ENCODE peak calls at places on chromosomes 4 and X, in eight cellular contexts. L is OCI-LY7, C is stomach, G is spleen, R is GM20000, W is body of pancreas, T is tibial nerve, Z is upper lobe of right lung. M is an unnamed sample.

GRCh38 chr4:128461300-128462103 is 173.9 kb upstream of the PGRMC2 start:
- DNase-seq in L (no peak), C (no peak), G (no peak), R (no peak), W (no peak), T (no peak), Z (no peak), M (no peak)

GRCh38 chr4:77740480-77740879 is 78.7 kb downstream of the CNOT6L start:
- DNase-seq in L (no peak), C (no peak), G (no peak), R (no peak), W (no peak), T (no peak), Z (no peak), M (no peak)

GRCh38 chr4:138845051-138845450 is 170.5 kb upstream of the NOCT start:
- DNase-seq in L (no peak), C (no peak), G (no peak), R (no peak), W (no peak), T (no peak), Z (no peak), M (no peak)

GRCh38 chr4:155428128-155428527 is 51.4 kb upstream of the MAP9 start:
- DNase-seq in L (no peak), C (no peak), G (no peak), R (no peak), W (no peak), T (no peak), Z (no peak), M (no peak)

GRCh38 chrX:51461053-51462050 is 35.0 kb downstream of the NUDT11 start:
- DNase-seq in L (peak; percentile 47), C (no peak), G (no peak), R (peak; percentile 6), W (no peak), T (no peak), Z (no peak), M (no peak)

GRCh38 chr4:120926358-120927025 is 4.0 kb upstream of the PRDM5 start:
- DNase-seq in L (no peak), C (no peak), G (no peak), R (no peak), W (no peak), T (no peak), Z (no peak), M (no peak)

GRCh38 chr4:3317011-3317655 is 24.3 kb downstream of the RGS12 start:
- DNase-seq in L (no peak), C (peak; percentile 22), G (peak; percentile 69), R (no peak), W (peak; percentile 9), T (no peak), Z (peak; percentile 61), M (no peak)

GRCh38 chr4:109290918-109291317 is 11.5 kb downstream of the COL25A1 start:
- DNase-seq in L (no peak), C (no peak), G (no peak), R (no peak), W (no peak), T (no peak), Z (no peak), M (no peak)

GRCh38 chrX:79325263-79325958 is 41.7 kb downstream of the ITM2A start:
- DNase-seq in L (no peak), C (no peak), G (peak; percentile 37), R (no peak), W (no peak), T (no peak), Z (no peak), M (peak; percentile 36)

GRCh38 chr4:126395661-126396060 is 1080.9 kb downstream of the FAT4 start:
- DNase-seq in L (no peak), C (no peak), G (no peak), R (no peak), W (no peak), T (no peak), Z (no peak), M (no peak)

GRCh38 chrX:143580266-143580665 is 55.6 kb downstream of the SLITRK4 start:
- DNase-seq in L (peak; percentile 5), C (no peak), G (no peak), R (no peak), W (peak; percentile 20), T (no peak), Z (no peak), M (no peak)

GRCh38 chr4:1375761-1376322 is 28.8 kb downstream of the UVSSA start:
- DNase-seq in L (no peak), C (no peak), G (peak; percentile 59), R (no peak), W (peak; percentile 9), T (no peak), Z (no peak), M (peak; percentile 5)

GRCh38 chrX:102712216-102712966 is at the start of gene GPRASP2:
- DNase-seq in L (no peak), C (peak; percentile 48), G (peak; percentile 84), R (no peak), W (peak; percentile 48), T (no peak), Z (peak; percentile 76), M (no peak)

GRCh38 chrX:12965390-12965940 is 9.4 kb upstream of the TMSB4X start:
- DNase-seq in L (no peak), C (no peak), G (no peak), R (no peak), W (no peak), T (no peak), Z (no peak), M (no peak)

GRCh38 chrX:12962041-12962504 is 12.8 kb upstream of the TMSB4X start:
- DNase-seq in L (no peak), C (no peak), G (no peak), R (no peak), W (no peak), T (no peak), Z (no peak), M (no peak)

GRCh38 chrX:12958461-12958860 is 16.4 kb upstream of the TMSB4X start:
- DNase-seq in L (peak; percentile 61), C (no peak), G (no peak), R (no peak), W (no peak), T (no peak), Z (no peak), M (no peak)

GRCh38 chrX:12958059-12958458 is 16.9 kb upstream of the TMSB4X start:
- DNase-seq in L (no peak), C (no peak), G (no peak), R (no peak), W (no peak), T (no peak), Z (no peak), M (no peak)

GRCh38 chrX:12961191-12961718 is 13.7 kb upstream of the TMSB4X start:
- DNase-seq in L (no peak), C (no peak), G (no peak), R (no peak), W (no peak), T (no peak), Z (no peak), M (no peak)
- TF ChIP-seq CTCF in L (no peak), C (no peak), G (peak; percentile 9), R (no peak), W (no peak), T (no peak), Z (no peak), M (no peak)

DNA sequence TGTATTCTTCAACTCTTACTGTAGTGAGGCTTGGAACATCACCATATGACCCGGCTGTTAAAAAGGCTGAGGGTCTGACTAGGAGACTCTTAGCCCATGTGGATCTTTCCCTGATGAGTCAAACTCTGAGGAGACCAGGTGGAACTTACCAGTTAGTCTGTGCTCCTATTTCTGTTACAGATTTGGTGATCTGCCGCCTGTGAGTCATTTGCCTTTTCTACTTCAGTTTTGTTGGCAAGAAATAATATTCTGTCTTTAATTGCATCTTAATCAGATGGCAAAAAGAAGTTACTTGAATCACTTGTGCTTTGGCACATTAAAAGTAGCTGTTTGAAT is 48.4 kb downstream of the MTM1 start:
- DNase-seq in L (no peak), C (no peak), G (no peak), R (no peak), W (no peak), T (no peak), Z (no peak), M (no peak)
- TF ChIP-seq CTCF in L (no peak), C (no peak), G (no peak), R (no peak), W (no peak), T (no peak), Z (no peak), M (no peak)

GRCh38 chr4:8277356-8278008 is 7.9 kb downstream of the HTRA3 start:
- DNase-seq in L (no peak), C (no peak), G (peak; percentile 52), R (no peak), W (no peak), T (no peak), Z (peak; percentile 53), M (no peak)
- TF ChIP-seq CTCF in L (no peak), C (no peak), G (no peak), R (no peak), W (no peak), T (no peak), Z (no peak), M (no peak)

GRCh38 chrX:125203737-125204578 is 115.7 kb upstream of the TEX13C start:
- DNase-seq in L (no peak), C (no peak), G (peak; percentile 80), R (no peak), W (peak; percentile 13), T (no peak), Z (peak; percentile 56), M (no peak)

GRCh38 chrX:125205918-125206665 is 113.6 kb upstream of the TEX13C start:
- DNase-seq in L (no peak), C (no peak), G (peak; percentile 66), R (no peak), W (peak; percentile 13), T (no peak), Z (no peak), M (no peak)

GRCh38 chrX:125203379-125203736 is 116.3 kb upstream of the TEX13C start:
- DNase-seq in L (no peak), C (no peak), G (no peak), R (no peak), W (no peak), T (no peak), Z (peak; percentile 54), M (no peak)

GRCh38 chrX:125202486-125203378 is 116.9 kb upstream of the TEX13C start:
- DNase-seq in L (no peak), C (no peak), G (peak; percentile 72), R (no peak), W (no peak), T (no peak), Z (no peak), M (no peak)

DNA sequence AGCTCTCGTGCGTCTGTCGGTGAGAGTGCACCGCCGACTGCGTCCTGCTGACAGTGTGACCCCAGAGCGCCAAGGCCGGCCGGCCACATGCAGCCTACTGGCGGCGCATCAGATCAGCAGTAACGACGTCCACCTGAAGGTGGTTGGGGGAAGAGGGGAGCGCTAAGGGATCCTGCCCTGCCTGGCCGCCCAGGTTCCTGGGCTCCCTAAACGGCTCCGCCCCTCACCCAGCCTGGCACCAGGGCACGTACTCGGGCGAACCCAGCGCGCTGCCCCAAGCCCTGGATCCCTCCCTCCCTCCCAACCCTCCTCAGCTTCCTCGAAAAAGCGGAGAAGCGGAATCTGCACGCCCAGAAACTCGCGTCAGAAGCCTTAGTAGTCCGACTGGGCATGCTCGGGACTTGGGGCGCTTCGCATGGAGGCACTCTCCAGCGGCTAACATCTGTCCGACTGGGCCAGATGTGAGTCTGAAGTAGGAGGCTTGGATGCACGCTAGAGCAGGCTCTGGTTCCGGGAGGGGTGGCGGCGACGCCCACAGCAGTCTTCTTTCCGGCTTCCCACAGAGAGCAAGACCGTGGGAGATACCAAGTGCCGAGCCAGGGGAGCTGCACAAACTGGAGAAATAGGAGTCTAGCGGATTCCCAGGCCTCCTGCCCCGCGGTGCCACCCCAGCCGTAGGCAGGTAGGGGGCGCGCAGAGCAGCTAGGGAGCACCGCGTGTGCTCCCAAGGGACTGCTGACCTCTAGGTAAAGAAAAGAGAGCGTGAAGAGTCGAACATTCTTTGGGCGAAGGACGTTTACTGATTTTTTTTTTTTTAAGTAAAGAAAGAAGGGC is 114.4 kb upstream of the TEX13C start:
- DNase-seq in L (no peak), C (peak; percentile 37), G (peak; percentile 80), R (no peak), W (peak; percentile 53), T (peak; percentile 12), Z (no peak), M (no peak)
- TF ChIP-seq CTCF in L (no peak), C (peak; percentile 10), G (no peak), R (no peak), W (peak; percentile 13), T (no peak), Z (no peak), M (no peak)

M was measured in CD4-positive, alpha-beta T cell.